ENCODE peak calls at places on chromosome 1, in seven cellular contexts. T is naive thymus-derived CD8-positive, alpha-beta T cell; C is activated naive CD8-positive, alpha-beta T cell treated with anti-CD3 and anti-CD28 coated beads, Interleukin-2, amount 50 U/mL, for 24 hours; G is central memory CD8-positive, alpha-beta T cell; R is upper lobe of right lung; Y is T-helper 17 cell; Q is left cardiac atrium. F is an unnamed sample.

GRCh38 chr1:246987083-246987690 is 20.7 kb downstream of the ZNF695 start:
- ATAC-seq in T (no peak), C (no peak), G (no peak), R (no peak), Y (no peak), Q (no peak), F (no peak)

GRCh38 chr1:201493757-201494617 is 12.9 kb downstream of the CSRP1 start:
- ATAC-seq in T (no peak), C (no peak), G (no peak), R (peak), Y (no peak), Q (peak), F (no peak)

GRCh38 chr1:19033926-19034680 is 77.6 kb upstream of the IFFO2 start:
- ATAC-seq in T (no peak), C (no peak), G (no peak), R (no peak), Y (no peak), Q (peak), F (peak)

GRCh38 chr1:8211620-8212442 is 106.1 kb upstream of the SLC45A1 start:
- ATAC-seq in T (no peak), C (peak), G (no peak), R (peak), Y (no peak), Q (peak), F (peak)

GRCh38 chr1:32231843-32232432 is 9.7 kb downstream of the EIF3I start:
- ATAC-seq in T (no peak), C (no peak), G (no peak), R (no peak), Y (no peak), Q (no peak), F (no peak)

GRCh38 chr1:69479734-69480133 is 88.0 kb upstream of the LRRC7 start:
- ATAC-seq in T (no peak), C (no peak), G (no peak), R (no peak), Y (no peak), Q (no peak), F (no peak)

GRCh38 chr1:206715552-206716518 is 31.1 kb downstream of the MAPKAPK2 start:
- ATAC-seq in T (peak), C (peak), G (peak), R (no peak), Y (peak), Q (no peak), F (no peak)

GRCh38 chr1:212928323-212929281 is 21.7 kb upstream of the VASH2 start:
- ATAC-seq in T (no peak), C (no peak), G (no peak), R (peak), Y (no peak), Q (no peak), F (peak)

GRCh38 chr1:98393719-98394118 is 267.8 kb upstream of the SNX7 start:
- ATAC-seq in T (no peak), C (no peak), G (no peak), R (no peak), Y (no peak), Q (no peak), F (no peak)

GRCh38 chr1:229127301-229127700 is 143.6 kb upstream of the RAB4A start:
- ATAC-seq in T (peak), C (peak), G (no peak), R (peak), Y (peak), Q (no peak), F (peak)